ENCODE peak calls at places on chromosomes 3 and 15, in ten cellular contexts. S is MM.1S; O is HL-60; G is activated T-helper 1 cell treated with anti-CD3 and anti-CD28 coated beads, Interleukin-2, amount 50 U/mL, for 16 hours; Z is AG08395; H is BJ; M is stimulated activated CD4-positive, alpha-beta T cell treated with anti-CD3 and anti-CD28 coated beads, Interleukin-4, amount 100 ng/mL, for 24 hours; N is H54; Q is NCI-H1105; I is HEK293T. U is an unnamed sample.

GRCh38 chr3:11576453-11576852 is 67.3 kb downstream of the VGLL4 start:
- DNase-seq in S (no peak), O (no peak), G (no peak), Z (peak; percentile 27), H (no peak), M (no peak), N (no peak), Q (no peak), I (no peak), U (no peak)

GRCh38 chr3:179189764-179190163 is 41.6 kb downstream of the PIK3CA start:
- DNase-seq in S (no peak), O (no peak), G (no peak), Z (peak; percentile 15), H (no peak), M (no peak), N (no peak), Q (no peak), I (no peak), U (no peak)

GRCh38 chr3:53493997-53494791 is at the start of gene CACNA1D:
- DNase-seq in S (peak; percentile 61), O (no peak), G (no peak), Z (no peak), H (no peak), M (no peak), N (no peak), Q (peak; percentile 47), I (peak; percentile 63), U (no peak)

GRCh38 chr3:9238727-9239295 is 10.6 kb downstream of the SRGAP3 start:
- DNase-seq in S (no peak), O (no peak), G (no peak), Z (no peak), H (no peak), M (no peak), N (no peak), Q (no peak), I (no peak), U (no peak)

GRCh38 chr3:190293621-190294020 is 28.6 kb downstream of the CLDN1 start:
- DNase-seq in S (no peak), O (no peak), G (no peak), Z (no peak), H (no peak), M (no peak), N (no peak), Q (no peak), I (no peak), U (no peak)

GRCh38 chr3:104941785-104942184 is 424.9 kb upstream of the ALCAM start:
- DNase-seq in S (no peak), O (no peak), G (no peak), Z (no peak), H (no peak), M (no peak), N (no peak), Q (no peak), I (no peak), U (no peak)

GRCh38 chr15:31477301-31477700 is 150.7 kb downstream of the KLF13 start:
- DNase-seq in S (no peak), O (no peak), G (no peak), Z (no peak), H (no peak), M (no peak), N (no peak), Q (no peak), I (no peak), U (no peak)

GRCh38 chr15:40785158-40785557 is 15.4 kb downstream of the C15orf62 start:
- DNase-seq in S (no peak), O (no peak), G (no peak), Z (no peak), H (no peak), M (no peak), N (no peak), Q (no peak), I (no peak), U (no peak)

GRCh38 chr3:50665603-50666115 is 9.1 kb upstream of the DOCK3 start:
- DNase-seq in S (no peak), O (no peak), G (no peak), Z (no peak), H (no peak), M (no peak), N (no peak), Q (no peak), I (no peak), U (no peak)

GRCh38 chr3:13772885-13773745 is 106.8 kb downstream of the WNT7A start:
- DNase-seq in S (no peak), O (no peak), G (no peak), Z (no peak), H (no peak), M (no peak), N (no peak), Q (no peak), I (no peak), U (no peak)

GRCh38 chr15:40246496-40247275 is 7.8 kb downstream of the PAK6 start:
- DNase-seq in S (no peak), O (no peak), G (no peak), Z (no peak), H (no peak), M (no peak), N (no peak), Q (no peak), I (no peak), U (no peak)

GRCh38 chr3:48338635-48339034 is 5.2 kb upstream of the SPINK8 start:
- DNase-seq in S (no peak), O (no peak), G (no peak), Z (no peak), H (no peak), M (no peak), N (no peak), Q (no peak), I (no peak), U (no peak)

GRCh38 chr3:127536818-127537810 is 53.4 kb downstream of the TPRA1 start:
- DNase-seq in S (no peak), O (no peak), G (no peak), Z (no peak), H (no peak), M (no peak), N (no peak), Q (peak; percentile 64), I (no peak), U (no peak)

GRCh38 chr3:28050895-28051294 is 190.5 kb upstream of the CMC1 start:
- DNase-seq in S (no peak), O (peak; percentile 80), G (no peak), Z (peak; percentile 35), H (no peak), M (peak; percentile 59), N (no peak), Q (no peak), I (no peak), U (peak; percentile 11)

GRCh38 chr15:45664451-45664850 is 29.6 kb downstream of the SQOR start:
- DNase-seq in S (no peak), O (no peak), G (no peak), Z (peak; percentile 61), H (no peak), M (no peak), N (no peak), Q (no peak), I (no peak), U (no peak)

GRCh38 chr3:111924283-111924682 is 54.5 kb upstream of the ABHD10 start:
- DNase-seq in S (no peak), O (no peak), G (no peak), Z (no peak), H (no peak), M (no peak), N (no peak), Q (peak; percentile 34), I (no peak), U (no peak)

GRCh38 chr3:128237348-128238099 is 84.2 kb downstream of the EEFSEC start:
- DNase-seq in S (no peak), O (no peak), G (no peak), Z (no peak), H (no peak), M (no peak), N (no peak), Q (peak; percentile 16), I (no peak), U (no peak)

GRCh38 chr3:37223084-37223975 is 48.9 kb upstream of the LRRFIP2 start:
- DNase-seq in S (peak; percentile 57), O (no peak), G (no peak), Z (no peak), H (no peak), M (no peak), N (peak; percentile 29), Q (no peak), I (no peak), U (no peak)

GRCh38 chr3:183272792-183273191 is 19.7 kb downstream of the B3GNT5 start:
- DNase-seq in S (no peak), O (no peak), G (no peak), Z (no peak), H (no peak), M (no peak), N (no peak), Q (no peak), I (no peak), U (no peak)

GRCh38 chr3:183317886-183318845 is 65.1 kb downstream of the B3GNT5 start:
- DNase-seq in S (peak; percentile 4), O (no peak), G (no peak), Z (no peak), H (no peak), M (no peak), N (no peak), Q (no peak), I (no peak), U (peak; percentile 86)

GRCh38 chr15:33278816-33279612 is 31.8 kb upstream of the RYR3 start:
- DNase-seq in S (no peak), O (no peak), G (no peak), Z (peak; percentile 81), H (peak; percentile 19), M (no peak), N (peak; percentile 61), Q (no peak), I (peak; percentile 13), U (peak; percentile 63)

GRCh38 chr3:59126436-59126835 is 76.6 kb upstream of the CFAP20DC start:
- DNase-seq in S (no peak), O (no peak), G (no peak), Z (no peak), H (no peak), M (no peak), N (no peak), Q (no peak), I (no peak), U (no peak)

GRCh38 chr15:83380026-83380425 is 67.1 kb upstream of the SH3GL3 start:
- DNase-seq in S (no peak), O (no peak), G (no peak), Z (peak; percentile 35), H (no peak), M (no peak), N (peak; percentile 36), Q (no peak), I (no peak), U (no peak)

GRCh38 chr3:188627652-188628051 is 473.7 kb downstream of the LPP start:
- DNase-seq in S (no peak), O (no peak), G (no peak), Z (peak; percentile 27), H (peak; percentile 97), M (no peak), N (no peak), Q (no peak), I (no peak), U (peak; percentile 88)

GRCh38 chr3:32146669-32147315 is 40.4 kb downstream of the GPD1L start:
- DNase-seq in S (no peak), O (no peak), G (no peak), Z (no peak), H (no peak), M (no peak), N (no peak), Q (no peak), I (no peak), U (no peak)

GRCh38 chr15:27241942-27242341 is 271.0 kb downstream of the GABRG3 start:
- DNase-seq in S (no peak), O (no peak), G (no peak), Z (peak; percentile 75), H (no peak), M (no peak), N (no peak), Q (no peak), I (no peak), U (no peak)

GRCh38 chr3:32815812-32816438 is 1.9 kb upstream of the TRIM71 start:
- DNase-seq in S (no peak), O (no peak), G (no peak), Z (no peak), H (no peak), M (no peak), N (no peak), Q (no peak), I (no peak), U (no peak)

GRCh38 chr3:175105066-175105465 is 245.9 kb downstream of the NAALADL2 start:
- DNase-seq in S (peak; percentile 64), O (no peak), G (no peak), Z (no peak), H (no peak), M (no peak), N (no peak), Q (no peak), I (no peak), U (no peak)